ENCODE peak calls at places on chromosomes 4 and X, in five cellular contexts. E is HCT116, S is K562, P is HepG2, G is H1. L is an unnamed sample.

GRCh38 chrX:102063445-102064074 is 61.9 kb upstream of the TCEAL2 start:
- DNase-seq in E (no peak), S (no peak), P (no peak), G (no peak), L (no peak)

GRCh38 chr4:54840992-54841768 is 183.4 kb downstream of the KIT start:
- DNase-seq in E (no peak), S (no peak), P (no peak), G (no peak), L (no peak)

GRCh38 chr4:144507309-144508101 is 138.5 kb upstream of the HHIP start:
- DNase-seq in E (no peak), S (no peak), P (no peak), G (no peak), L (no peak)

GRCh38 chr4:88731359-88731758 is 33.7 kb upstream of the NAP1L5 start:
- DNase-seq in E (no peak), S (no peak), P (no peak), G (no peak), L (no peak)

GRCh38 chrX:134572816-134573682 is 85.2 kb downstream of the PLAC1 start:
- DNase-seq in E (peak), S (no peak), P (no peak), G (no peak), L (no peak)

GRCh38 chrX:15349046-15349445 is 13.7 kb upstream of the PIGA start:
- DNase-seq in E (peak), S (peak), P (peak), G (no peak), L (no peak)

GRCh38 chr4:1577818-1578217 is 106.3 kb downstream of the FAM53A start:
- DNase-seq in E (no peak), S (no peak), P (no peak), G (no peak), L (no peak)

GRCh38 chr4:107389965-107390364 is 330.1 kb downstream of the PAPSS1 start:
- DNase-seq in E (no peak), S (no peak), P (no peak), G (no peak), L (no peak)

GRCh38 chr4:22338806-22339205 is 177.1 kb downstream of the ADGRA3 start:
- DNase-seq in E (no peak), S (no peak), P (no peak), G (no peak), L (no peak)

GRCh38 chr4:137819964-137820383 is 287.7 kb upstream of the PCDH18 start:
- DNase-seq in E (peak), S (no peak), P (peak), G (peak), L (peak)

GRCh38 chr4:66852843-66853242 is 692.5 kb downstream of the CENPC start:
- DNase-seq in E (no peak), S (no peak), P (no peak), G (no peak), L (no peak)
- TF ChIP-seq SRF in E (no peak), S (no peak), P (no peak), G (no peak), L (no peak)

DNA sequence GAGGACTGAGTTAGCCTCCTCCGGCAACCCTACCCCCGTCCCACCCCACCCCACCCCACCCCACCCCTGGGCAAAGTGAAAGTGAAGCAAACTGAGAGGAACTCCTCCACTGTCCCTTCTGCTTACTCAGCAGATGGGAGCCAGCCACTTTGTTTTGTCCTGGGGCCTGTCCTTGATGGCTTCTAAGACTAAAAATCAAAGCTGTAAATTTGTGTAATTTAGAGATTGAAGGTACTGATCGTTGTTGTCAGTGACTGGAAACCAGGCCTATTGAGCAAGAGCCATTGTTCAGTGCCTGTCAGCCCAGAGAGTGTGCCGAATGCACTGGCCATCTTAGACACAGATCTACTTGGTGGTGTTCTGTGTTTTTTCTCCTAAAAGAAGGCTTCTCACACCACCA is 161.9 kb downstream of the CBR4 start:
- DNase-seq in E (no peak), S (no peak), P (peak), G (no peak), L (no peak)
- H2AFZ ChIP-seq in E (no peak), S (no peak), P (peak), G (no peak), L (no peak)

GRCh38 chrX:63920875-63921274 is 135.9 kb upstream of the ARHGEF9 start:
- DNase-seq in E (no peak), S (no peak), P (no peak), G (no peak), L (no peak)
- TF ChIP-seq SRF in E (no peak), S (no peak), P (no peak), G (no peak), L (no peak)

GRCh38 chr4:26454961-26455360 is 35.3 kb downstream of the CCKAR start:
- DNase-seq in E (no peak), S (no peak), P (no peak), G (no peak), L (no peak)

GRCh38 chr4:26457412-26457811 is 32.9 kb downstream of the CCKAR start:
- DNase-seq in E (no peak), S (no peak), P (no peak), G (no peak), L (no peak)

GRCh38 chr4:26451597-26451996 is 38.7 kb downstream of the CCKAR start:
- DNase-seq in E (no peak), S (no peak), P (no peak), G (no peak), L (no peak)

GRCh38 chr4:26455571-26455970 is 34.7 kb downstream of the CCKAR start:
- DNase-seq in E (no peak), S (no peak), P (no peak), G (no peak), L (no peak)

GRCh38 chr4:26452565-26453531 is 37.4 kb downstream of the CCKAR start:
- DNase-seq in E (no peak), S (no peak), P (no peak), G (no peak), L (no peak)
- H2AFZ ChIP-seq in E (no peak), S (no peak), P (no peak), G (peak), L (no peak)

GRCh38 chr4:59024257-59024656 is 1914.1 kb upstream of the IGFBP7 start:
- DNase-seq in E (no peak), S (no peak), P (no peak), G (no peak), L (no peak)
- TF ChIP-seq SRF in E (no peak), S (no peak), P (no peak), G (no peak), L (no peak)

GRCh38 chrX:136115909-136116297 is 31.4 kb upstream of the FHL1 start:
- DNase-seq in E (no peak), S (no peak), P (no peak), G (no peak), L (no peak)
- H2AFZ ChIP-seq in E (no peak), S (no peak), P (no peak), G (no peak), L (no peak)

GRCh38 chr4:38509551-38509950 is 154.4 kb upstream of the KLF3 start:
- DNase-seq in E (no peak), S (no peak), P (no peak), G (no peak), L (no peak)
- TF ChIP-seq SRF in E (no peak), S (no peak), P (no peak), G (no peak), L (no peak)

DNA sequence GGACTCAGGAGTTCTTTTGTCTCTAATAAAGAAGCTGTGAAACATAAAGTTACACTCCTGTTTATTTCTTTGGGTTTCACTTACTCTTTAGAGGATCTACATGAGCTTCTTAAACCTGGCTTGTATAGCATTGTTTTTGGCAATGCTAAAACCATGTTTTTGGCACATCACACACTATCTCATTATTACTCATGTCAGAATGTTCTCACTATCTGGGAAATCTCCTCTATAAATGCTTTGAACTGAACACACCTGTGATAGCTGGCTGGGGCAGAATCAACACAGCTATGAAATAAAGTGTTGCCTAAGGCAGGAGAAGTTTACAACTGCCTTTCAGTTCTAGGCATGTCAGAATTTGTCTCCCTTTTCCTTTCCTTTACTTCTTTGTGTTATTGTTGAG is 52.6 kb downstream of the SULT1B1 start:
- DNase-seq in E (no peak), S (no peak), P (no peak), G (no peak), L (no peak)
- H2AFZ ChIP-seq in E (no peak), S (no peak), P (no peak), G (no peak), L (no peak)